ENCODE peak calls at places on chromosome 2, in ten cellular contexts. One of them, this sample, is unnamed. For H3K27me3, the result is how much of the 10 kb centered on the place peaks cover.

GRCh38 chr2:96427917-96428316 is 77.2 kb downstream of the NEURL3 start:
- DNase-seq in aorta: no peak
- DNase-seq in lower lobe of right lung: no peak
- DNase-seq in thyroid gland: no peak
- DNase-seq in upper lobe of right lung: no peak
- DNase-seq in PC-9: peak
- DNase-seq in transverse colon: no peak
- DNase-seq in esophagus squamous epithelium: no peak
- DNase-seq in HepG2: peak
- DNase-seq in left ventricle myocardium inferior: no peak
- DNase-seq in this sample: no peak

GRCh38 chr2:133841905-133842304 is 273.6 kb upstream of the NCKAP5 start:
- DNase-seq in aorta: no peak
- DNase-seq in lower lobe of right lung: no peak
- DNase-seq in thyroid gland: no peak
- DNase-seq in upper lobe of right lung: no peak
- DNase-seq in PC-9: no peak
- DNase-seq in transverse colon: no peak
- DNase-seq in esophagus squamous epithelium: no peak
- DNase-seq in HepG2: no peak
- DNase-seq in left ventricle myocardium inferior: no peak
- DNase-seq in this sample: peak

GRCh38 chr2:43824951-43825493 is 13.6 kb downstream of the ABCG5 start:
- DNase-seq in aorta: no peak
- DNase-seq in lower lobe of right lung: no peak
- DNase-seq in thyroid gland: no peak
- DNase-seq in upper lobe of right lung: no peak
- DNase-seq in PC-9: no peak
- DNase-seq in transverse colon: no peak
- DNase-seq in esophagus squamous epithelium: no peak
- DNase-seq in HepG2: no peak
- DNase-seq in left ventricle myocardium inferior: no peak
- DNase-seq in this sample: no peak

GRCh38 chr2:187050409-187050998 is 201.5 kb upstream of the ZSWIM2 start:
- DNase-seq in aorta: no peak
- DNase-seq in lower lobe of right lung: no peak
- DNase-seq in thyroid gland: no peak
- DNase-seq in upper lobe of right lung: no peak
- DNase-seq in PC-9: no peak
- DNase-seq in transverse colon: no peak
- DNase-seq in esophagus squamous epithelium: no peak
- DNase-seq in HepG2: no peak
- DNase-seq in left ventricle myocardium inferior: no peak
- DNase-seq in this sample: no peak

GRCh38 chr2:237440819-237441281 is 26.9 kb upstream of the COL6A3 start:
- DNase-seq in aorta: no peak
- DNase-seq in lower lobe of right lung: no peak
- DNase-seq in thyroid gland: no peak
- DNase-seq in upper lobe of right lung: no peak
- DNase-seq in PC-9: no peak
- DNase-seq in transverse colon: no peak
- DNase-seq in esophagus squamous epithelium: no peak
- DNase-seq in HepG2: no peak
- DNase-seq in left ventricle myocardium inferior: no peak
- DNase-seq in this sample: no peak

GRCh38 chr2:231684314-231685223 is 23.8 kb upstream of the PTMA start:
- DNase-seq in aorta: no peak
- DNase-seq in lower lobe of right lung: no peak
- DNase-seq in thyroid gland: peak
- DNase-seq in upper lobe of right lung: no peak
- DNase-seq in PC-9: no peak
- DNase-seq in transverse colon: no peak
- DNase-seq in esophagus squamous epithelium: no peak
- DNase-seq in HepG2: no peak
- DNase-seq in left ventricle myocardium inferior: peak
- DNase-seq in this sample: no peak

GRCh38 chr2:160334028-160334729 is 134.1 kb upstream of the ITGB6 start:
- DNase-seq in aorta: no peak
- DNase-seq in lower lobe of right lung: no peak
- DNase-seq in thyroid gland: no peak
- DNase-seq in upper lobe of right lung: no peak
- DNase-seq in PC-9: peak
- DNase-seq in transverse colon: no peak
- DNase-seq in esophagus squamous epithelium: no peak
- DNase-seq in HepG2: no peak
- DNase-seq in left ventricle myocardium inferior: no peak
- DNase-seq in this sample: no peak

GRCh38 chr2:55779459-55780421 is 86.1 kb upstream of the PNPT1 start:
- DNase-seq in aorta: no peak
- DNase-seq in lower lobe of right lung: no peak
- DNase-seq in thyroid gland: no peak
- DNase-seq in upper lobe of right lung: no peak
- DNase-seq in PC-9: peak
- DNase-seq in transverse colon: no peak
- DNase-seq in esophagus squamous epithelium: no peak
- DNase-seq in HepG2: peak
- DNase-seq in left ventricle myocardium inferior: no peak
- DNase-seq in this sample: no peak

GRCh38 chr2:182148344-182148743 is 162.7 kb downstream of the PPP1R1C start:
- DNase-seq in aorta: no peak
- DNase-seq in lower lobe of right lung: no peak
- DNase-seq in thyroid gland: peak
- DNase-seq in upper lobe of right lung: no peak
- DNase-seq in PC-9: no peak
- DNase-seq in transverse colon: no peak
- DNase-seq in esophagus squamous epithelium: no peak
- DNase-seq in HepG2: no peak
- DNase-seq in left ventricle myocardium inferior: no peak
- DNase-seq in this sample: no peak

GRCh38 chr2:212173771-212174510 is 364.7 kb downstream of the ERBB4 start:
- DNase-seq in aorta: no peak
- DNase-seq in lower lobe of right lung: no peak
- DNase-seq in thyroid gland: no peak
- DNase-seq in upper lobe of right lung: no peak
- DNase-seq in PC-9: no peak
- DNase-seq in transverse colon: no peak
- DNase-seq in esophagus squamous epithelium: no peak
- DNase-seq in HepG2: no peak
- DNase-seq in left ventricle myocardium inferior: no peak
- DNase-seq in this sample: no peak

GRCh38 chr2:208638059-208638458 is 231.5 kb downstream of the PTH2R start:
- DNase-seq in aorta: no peak
- DNase-seq in lower lobe of right lung: no peak
- DNase-seq in thyroid gland: no peak
- DNase-seq in upper lobe of right lung: no peak
- DNase-seq in PC-9: no peak
- DNase-seq in transverse colon: no peak
- DNase-seq in esophagus squamous epithelium: no peak
- DNase-seq in HepG2: no peak
- DNase-seq in left ventricle myocardium inferior: no peak
- DNase-seq in this sample: no peak

GRCh38 chr2:170733821-170734600 is 18.9 kb downstream of the SP5 start:
- DNase-seq in aorta: no peak
- DNase-seq in lower lobe of right lung: no peak
- DNase-seq in thyroid gland: no peak
- DNase-seq in upper lobe of right lung: no peak
- DNase-seq in PC-9: no peak
- DNase-seq in transverse colon: no peak
- DNase-seq in esophagus squamous epithelium: no peak
- DNase-seq in HepG2: no peak
- DNase-seq in left ventricle myocardium inferior: no peak
- DNase-seq in this sample: peak
- H3K27ac ChIP-seq in aorta: no peak
- H3K27ac ChIP-seq in lower lobe of right lung: no peak
- H3K27ac ChIP-seq in thyroid gland: no peak
- H3K27ac ChIP-seq in upper lobe of right lung: no peak
- H3K27ac ChIP-seq in PC-9: no peak
- H3K27ac ChIP-seq in transverse colon: no peak
- H3K27ac ChIP-seq in esophagus squamous epithelium: no peak
- H3K27ac ChIP-seq in HepG2: no peak
- H3K27ac ChIP-seq in left ventricle myocardium inferior: no peak
- H3K27ac ChIP-seq in this sample: no peak

DNA sequence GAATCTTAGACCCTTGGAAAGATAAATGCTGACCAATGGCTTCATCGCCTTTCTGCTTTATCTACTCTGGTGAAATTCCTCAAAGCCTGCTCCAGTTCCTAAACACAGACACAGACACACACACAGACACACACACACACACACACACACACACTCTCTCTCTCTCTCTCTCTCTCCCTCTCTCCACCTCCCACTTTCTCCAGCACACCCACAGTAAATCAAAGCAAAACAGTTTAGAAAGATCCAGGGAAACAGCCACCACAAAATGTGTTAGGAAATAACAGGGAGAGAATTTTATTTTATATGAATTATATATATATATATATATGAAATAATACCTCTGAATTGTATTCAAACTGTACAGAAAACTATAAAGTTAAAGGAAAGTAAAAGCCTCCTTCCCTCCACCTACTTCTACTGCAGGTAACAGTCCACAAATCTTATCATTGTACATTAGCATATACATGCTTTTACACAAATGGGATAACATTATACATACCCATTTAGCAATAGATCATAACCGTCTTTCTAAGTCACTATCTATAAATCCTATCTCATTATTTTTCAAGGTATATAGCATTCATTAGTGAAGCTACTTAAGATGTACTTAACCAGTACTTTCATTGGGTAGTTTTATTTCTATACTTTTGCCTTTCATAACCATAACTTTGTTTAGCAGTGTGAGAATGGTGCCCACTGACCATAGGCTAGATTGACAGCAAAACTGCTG is 38.5 kb downstream of the MREG start:
- DNase-seq in aorta: no peak
- DNase-seq in lower lobe of right lung: no peak
- DNase-seq in thyroid gland: no peak
- DNase-seq in upper lobe of right lung: no peak
- DNase-seq in PC-9: no peak
- DNase-seq in transverse colon: no peak
- DNase-seq in esophagus squamous epithelium: no peak
- DNase-seq in HepG2: no peak
- DNase-seq in left ventricle myocardium inferior: no peak
- DNase-seq in this sample: no peak
- H3K4me3 ChIP-seq in aorta: no peak
- H3K4me3 ChIP-seq in lower lobe of right lung: no peak
- H3K4me3 ChIP-seq in thyroid gland: no peak
- H3K4me3 ChIP-seq in upper lobe of right lung: no peak
- H3K4me3 ChIP-seq in PC-9: no peak
- H3K4me3 ChIP-seq in transverse colon: no peak
- H3K4me3 ChIP-seq in esophagus squamous epithelium: no peak
- H3K4me3 ChIP-seq in HepG2: no peak
- H3K4me3 ChIP-seq in left ventricle myocardium inferior: no peak
- H3K4me3 ChIP-seq in this sample: no peak

DNA sequence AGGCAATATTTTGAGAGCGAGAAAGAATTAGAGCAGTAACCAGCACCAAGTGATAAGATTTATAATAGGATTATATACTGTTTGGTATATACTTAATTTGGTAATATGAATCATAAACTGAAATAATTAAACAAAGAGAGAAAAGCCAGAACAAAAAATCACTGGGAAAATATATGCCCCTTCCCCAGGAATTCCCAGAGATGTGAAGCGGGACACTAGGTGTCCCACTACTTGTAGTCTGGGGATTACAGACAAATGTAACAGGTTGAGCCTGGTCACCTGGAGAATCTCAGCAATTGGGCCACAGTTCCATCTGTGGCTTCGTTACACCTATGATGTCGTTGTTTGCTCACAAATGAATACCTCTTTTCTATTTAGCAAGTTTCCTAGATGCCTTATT is 256.1 kb upstream of the CHAC2 start:
- DNase-seq in aorta: no peak
- DNase-seq in lower lobe of right lung: no peak
- DNase-seq in thyroid gland: no peak
- DNase-seq in upper lobe of right lung: no peak
- DNase-seq in PC-9: no peak
- DNase-seq in transverse colon: no peak
- DNase-seq in esophagus squamous epithelium: no peak
- DNase-seq in HepG2: no peak
- DNase-seq in left ventricle myocardium inferior: no peak
- DNase-seq in this sample: no peak
- H3K27me3 ChIP-seq in aorta: under half
- H3K27me3 ChIP-seq in lower lobe of right lung: under half
- H3K27me3 ChIP-seq in thyroid gland: under half
- H3K27me3 ChIP-seq in upper lobe of right lung: under half
- H3K27me3 ChIP-seq in PC-9: under half
- H3K27me3 ChIP-seq in transverse colon: under half
- H3K27me3 ChIP-seq in esophagus squamous epithelium: under half
- H3K27me3 ChIP-seq in HepG2: under half
- H3K27me3 ChIP-seq in left ventricle myocardium inferior: under half
- H3K27me3 ChIP-seq in this sample: under half

GRCh38 chr2:156513219-156513618 is 77.0 kb downstream of the GPD2 start:
- DNase-seq in aorta: no peak
- DNase-seq in lower lobe of right lung: no peak
- DNase-seq in thyroid gland: no peak
- DNase-seq in upper lobe of right lung: no peak
- DNase-seq in PC-9: no peak
- DNase-seq in transverse colon: no peak
- DNase-seq in esophagus squamous epithelium: no peak
- DNase-seq in HepG2: no peak
- DNase-seq in left ventricle myocardium inferior: no peak
- DNase-seq in this sample: no peak

GRCh38 chr2:156512451-156512850 is 76.3 kb downstream of the GPD2 start:
- DNase-seq in aorta: no peak
- DNase-seq in lower lobe of right lung: no peak
- DNase-seq in thyroid gland: no peak
- DNase-seq in upper lobe of right lung: no peak
- DNase-seq in PC-9: no peak
- DNase-seq in transverse colon: no peak
- DNase-seq in esophagus squamous epithelium: no peak
- DNase-seq in HepG2: no peak
- DNase-seq in left ventricle myocardium inferior: no peak
- DNase-seq in this sample: no peak

GRCh38 chr2:156517419-156517818 is 81.2 kb downstream of the GPD2 start:
- DNase-seq in aorta: no peak
- DNase-seq in lower lobe of right lung: no peak
- DNase-seq in thyroid gland: no peak
- DNase-seq in upper lobe of right lung: no peak
- DNase-seq in PC-9: no peak
- DNase-seq in transverse colon: no peak
- DNase-seq in esophagus squamous epithelium: no peak
- DNase-seq in HepG2: no peak
- DNase-seq in left ventricle myocardium inferior: no peak
- DNase-seq in this sample: no peak

GRCh38 chr2:156511112-156511511 is 74.9 kb downstream of the GPD2 start:
- DNase-seq in aorta: no peak
- DNase-seq in lower lobe of right lung: no peak
- DNase-seq in thyroid gland: no peak
- DNase-seq in upper lobe of right lung: no peak
- DNase-seq in PC-9: no peak
- DNase-seq in transverse colon: no peak
- DNase-seq in esophagus squamous epithelium: no peak
- DNase-seq in HepG2: no peak
- DNase-seq in left ventricle myocardium inferior: no peak
- DNase-seq in this sample: no peak

DNA sequence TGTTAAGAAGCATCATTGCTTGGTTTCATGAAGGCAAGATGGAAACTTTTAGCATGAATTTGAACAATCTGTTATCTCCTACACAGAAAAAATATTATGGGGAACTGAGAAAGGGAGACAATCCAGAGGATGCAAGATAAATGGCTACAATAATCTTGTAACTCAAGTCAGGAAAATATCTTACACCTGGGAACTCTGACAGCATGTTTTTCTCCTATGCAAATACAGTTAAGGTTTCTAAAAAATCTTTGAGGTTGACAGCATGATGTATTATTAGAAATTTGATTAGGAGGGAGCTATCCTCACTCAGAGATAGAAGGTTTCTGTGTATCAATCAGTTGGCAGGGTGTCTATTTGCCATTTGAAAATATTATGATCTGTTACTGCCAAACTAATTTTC is 75.6 kb downstream of the GPD2 start:
- DNase-seq in aorta: no peak
- DNase-seq in lower lobe of right lung: no peak
- DNase-seq in thyroid gland: no peak
- DNase-seq in upper lobe of right lung: no peak
- DNase-seq in PC-9: no peak
- DNase-seq in transverse colon: no peak
- DNase-seq in esophagus squamous epithelium: no peak
- DNase-seq in HepG2: no peak
- DNase-seq in left ventricle myocardium inferior: no peak
- DNase-seq in this sample: no peak
- H3K27ac ChIP-seq in aorta: no peak
- H3K27ac ChIP-seq in lower lobe of right lung: no peak
- H3K27ac ChIP-seq in thyroid gland: no peak
- H3K27ac ChIP-seq in upper lobe of right lung: no peak
- H3K27ac ChIP-seq in PC-9: no peak
- H3K27ac ChIP-seq in transverse colon: no peak
- H3K27ac ChIP-seq in esophagus squamous epithelium: no peak
- H3K27ac ChIP-seq in HepG2: no peak
- H3K27ac ChIP-seq in left ventricle myocardium inferior: no peak
- H3K27ac ChIP-seq in this sample: no peak